ENCODE peak calls at places on chromosome 22, in nine cellular contexts. A, F, D, E, U, G, K, R and C are unnamed samples.

GRCh38 chr22:33756508-33756949 is 163.7 kb downstream of the LARGE1 start:
- DNase-seq in A (no peak), F (no peak), D (no peak), E (no peak), U (no peak), G (no peak), K (no peak), R (no peak), C (no peak)

GRCh38 chr22:47816121-47816915 is 1053.9 kb downstream of the TBC1D22A start:
- DNase-seq in A (no peak), F (no peak), D (no peak), E (no peak), U (no peak), G (no peak), K (no peak), R (no peak), C (no peak)

GRCh38 chr22:50563410-50564160 is 866 bp upstream of the SYCE3 start:
- DNase-seq in A (no peak), F (peak; percentile 43), D (no peak), E (no peak), U (no peak), G (no peak), K (no peak), R (no peak), C (peak; percentile 19)

GRCh38 chr22:19672054-19672776 is 42.1 kb upstream of the SEPTIN5 start:
- DNase-seq in A (no peak), F (no peak), D (no peak), E (no peak), U (no peak), G (no peak), K (no peak), R (no peak), C (no peak)

GRCh38 chr22:40463017-40463631 is 92.7 kb downstream of the SGSM3 start:
- DNase-seq in A (no peak), F (no peak), D (no peak), E (no peak), U (no peak), G (peak; percentile 84), K (no peak), R (no peak), C (no peak)

GRCh38 chr22:49925525-49926128 is 7.2 kb downstream of the CRELD2 start:
- DNase-seq in A (no peak), F (no peak), D (no peak), E (no peak), U (no peak), G (peak; percentile 90), K (no peak), R (no peak), C (no peak)

GRCh38 chr22:44741929-44742328 is 10.4 kb upstream of the ARHGAP8 start:
- DNase-seq in A (no peak), F (no peak), D (peak; percentile 75), E (no peak), U (no peak), G (no peak), K (no peak), R (no peak), C (peak; percentile 42)

GRCh38 chr22:46752911-46753310 is 9.5 kb upstream of the TBC1D22A start:
- DNase-seq in A (no peak), F (no peak), D (no peak), E (no peak), U (no peak), G (no peak), K (no peak), R (no peak), C (no peak)

GRCh38 chr22:19567383-19568009 is 43.3 kb upstream of the CLDN5 start:
- DNase-seq in A (no peak), F (no peak), D (no peak), E (no peak), U (no peak), G (no peak), K (no peak), R (no peak), C (no peak)

GRCh38 chr22:19630614-19631013 is 83.7 kb upstream of the SEPTIN5 start:
- DNase-seq in A (no peak), F (no peak), D (no peak), E (no peak), U (no peak), G (no peak), K (no peak), R (no peak), C (no peak)

GRCh38 chr22:41469218-41469851 is 418 bp downstream of the ACO2 start:
- DNase-seq in A (no peak), F (no peak), D (no peak), E (no peak), U (peak; percentile 70), G (no peak), K (peak; percentile 44), R (no peak), C (peak; percentile 49)

GRCh38 chr22:33986954-33987353 is 66.7 kb upstream of the LARGE1 start:
- DNase-seq in A (no peak), F (no peak), D (no peak), E (no peak), U (no peak), G (no peak), K (no peak), R (no peak), C (no peak)

GRCh38 chr22:17578129-17578754 is 14.9 kb downstream of the SLC25A18 start:
- DNase-seq in A (peak; percentile 36), F (peak; percentile 89), D (peak; percentile 74), E (peak; percentile 47), U (peak; percentile 92), G (no peak), K (peak; percentile 29), R (no peak), C (peak; percentile 96)

GRCh38 chr22:19844423-19845368 is 10.0 kb downstream of the GNB1L start:
- DNase-seq in A (peak; percentile 40), F (peak; percentile 81), D (peak; percentile 70), E (no peak), U (peak; percentile 73), G (peak; percentile 93), K (peak; percentile 52), R (no peak), C (peak; percentile 32)

GRCh38 chr22:33299245-33299956 is 241.2 kb upstream of the SYN3 start:
- DNase-seq in A (no peak), F (no peak), D (no peak), E (no peak), U (no peak), G (peak; percentile 83), K (no peak), R (no peak), C (peak; percentile 49)

GRCh38 chr22:19619144-19620009 is 94.9 kb upstream of the SEPTIN5 start:
- DNase-seq in A (no peak), F (no peak), D (no peak), E (no peak), U (no peak), G (no peak), K (no peak), R (no peak), C (no peak)

GRCh38 chr22:47357493-47357892 is 595.0 kb downstream of the TBC1D22A start:
- DNase-seq in A (no peak), F (no peak), D (no peak), E (no peak), U (no peak), G (peak; percentile 37), K (no peak), R (no peak), C (no peak)

GRCh38 chr22:47048123-47049077 is 285.9 kb downstream of the TBC1D22A start:
- DNase-seq in A (no peak), F (no peak), D (no peak), E (no peak), U (peak; percentile 50), G (peak; percentile 66), K (no peak), R (no peak), C (no peak)

DNA sequence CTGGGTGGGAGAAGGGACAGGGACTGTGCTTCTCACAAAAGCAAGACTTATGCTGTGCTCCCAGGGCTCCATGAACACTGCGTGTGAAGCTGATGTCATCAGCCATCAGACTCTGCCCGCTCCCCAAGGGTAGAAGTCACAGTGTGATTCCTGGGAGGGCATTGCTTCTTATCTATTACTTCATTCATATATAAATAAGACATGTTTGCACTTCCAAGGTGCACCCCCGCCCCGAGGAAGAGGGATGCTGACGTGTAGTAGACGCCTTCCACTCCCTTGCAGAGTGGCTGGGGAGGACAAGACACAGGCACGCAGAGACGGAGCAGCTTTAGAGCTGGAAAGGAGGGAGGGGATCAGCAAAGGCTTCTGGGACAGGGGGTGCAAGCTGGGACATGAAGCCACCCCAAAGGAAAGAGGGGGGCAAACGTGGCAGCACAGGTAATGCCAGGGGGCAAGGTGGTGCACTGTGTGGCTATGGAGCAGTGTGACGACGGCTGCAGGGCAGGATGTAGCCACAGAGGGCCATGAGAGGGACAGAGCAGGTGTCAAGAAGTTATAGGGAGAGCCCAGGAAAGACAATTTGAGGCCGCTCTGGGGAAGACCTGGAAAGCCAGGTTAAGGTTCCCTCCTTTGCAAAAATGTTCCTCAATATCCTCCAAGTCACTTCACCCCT is 558.5 kb downstream of the MN1 start:
- DNase-seq in A (no peak), F (no peak), D (no peak), E (no peak), U (no peak), G (no peak), K (no peak), R (no peak), C (no peak)
- TF ChIP-seq POLR2A in A (no peak), F (no peak), D (no peak), E (no peak), U (no peak), G (no peak), K (no peak), R (no peak), C (no peak)

GRCh38 chr22:23242473-23243001 is 62.2 kb downstream of the BCR start:
- DNase-seq in A (peak; percentile 46), F (peak; percentile 64), D (no peak), E (no peak), U (no peak), G (no peak), K (no peak), R (peak; percentile 85), C (no peak)
- H3K4me1 ChIP-seq in A (peaks cover 22% of the 10 kb centered on the region), F (peaks cover 53% of the 10 kb centered on the region), D (no peaks in the 10 kb centered on the region), E (peaks cover 82% of the 10 kb centered on the region), U (peaks cover 27% of the 10 kb centered on the region), G (peaks cover 80% of the 10 kb centered on the region), K (peaks cover 7% of the 10 kb centered on the region), R (peaks cover 54% of the 10 kb centered on the region), C (peaks cover 3% of the 10 kb centered on the region)

GRCh38 chr22:29382575-29383328 is 5.6 kb downstream of the AP1B1 start:
- DNase-seq in A (no peak), F (no peak), D (no peak), E (no peak), U (no peak), G (no peak), K (no peak), R (no peak), C (no peak)
- TF ChIP-seq POLR2A in A (no peak), F (no peak), D (no peak), E (no peak), U (no peak), G (no peak), K (no peak), R (no peak), C (no peak)

DNA sequence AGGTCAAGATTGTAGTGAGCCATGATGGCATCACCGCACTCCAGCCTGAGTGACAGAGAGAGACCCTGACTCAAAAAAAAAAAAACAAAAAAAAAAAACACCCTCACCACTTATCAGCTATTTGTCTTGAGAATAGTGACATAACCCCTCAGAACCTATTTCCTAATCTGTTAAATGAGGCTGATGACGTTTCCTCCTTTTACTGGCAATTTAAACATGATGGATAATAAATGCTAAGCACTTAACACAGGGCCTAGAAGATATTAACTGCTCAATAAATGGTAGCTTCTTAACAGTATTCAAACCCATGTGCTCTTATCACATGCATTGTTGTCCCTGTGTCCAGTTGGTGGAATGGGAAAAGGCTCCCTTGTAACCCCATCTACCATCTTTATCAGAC is 34.6 kb downstream of the LIMK2 start:
- DNase-seq in A (no peak), F (no peak), D (no peak), E (no peak), U (no peak), G (no peak), K (no peak), R (no peak), C (no peak)
- H3K4me1 ChIP-seq in A (peaks cover 37% of the 10 kb centered on the region), F (peaks cover 26% of the 10 kb centered on the region), D (peaks cover 6% of the 10 kb centered on the region), E (peaks cover 57% of the 10 kb centered on the region), U (peaks cover 53% of the 10 kb centered on the region), G (peaks cover 33% of the 10 kb centered on the region), K (peaks cover 16% of the 10 kb centered on the region), R (peaks cover 13% of the 10 kb centered on the region), C (peaks cover 41% of the 10 kb centered on the region)